ENCODE peak calls at places on chromosomes 5 and 9, in ten cellular contexts. R is fibroblast of pulmonary artery, A is A549, O is sigmoid colon, P is mammary epithelial cell, E is Peyer's patch, N is AG04450, G is psoas muscle, U is bronchial epithelial cell, C is brain microvascular endothelial cell. T is an unnamed sample.
A peak's percentile ranks its signal among the peaks of the same experiment; 100 is the strongest.

GRCh38 chr9:35871514-35871913 is 1.3 kb upstream of the OR13J1 start:
- DNase-seq in E (no peak), C (no peak), U (peak; percentile 58), N (no peak), G (no peak), O (no peak), R (no peak), A (no peak), P (peak; percentile 73), T (no peak)

GRCh38 chr9:122350577-122351355 is 20.1 kb upstream of the PTGS1 start:
- DNase-seq in G (peak; percentile 78), U (peak; percentile 39), E (peak; percentile 88), N (peak; percentile 44), A (peak; percentile 75), R (peak; percentile 77), C (peak; percentile 58), P (peak; percentile 60), O (peak; percentile 90), T (peak; percentile 67)

GRCh38 chr9:37939575-37940095 is 35.7 kb upstream of the SLC25A51 start:
- DNase-seq in N (no peak), G (no peak), O (no peak), R (peak; percentile 47), A (no peak), E (no peak), C (no peak), P (no peak), U (no peak), T (peak; percentile 71)

GRCh38 chr5:10695055-10695649 is 65.9 kb downstream of the DAP start:
- DNase-seq in O (peak; percentile 86), A (peak; percentile 75), E (peak; percentile 75), C (peak; percentile 60), P (peak; percentile 60), N (no peak), U (peak; percentile 62), G (peak; percentile 62), R (peak; percentile 75), T (peak; percentile 80)

GRCh38 chr5:172762214-172763119 is 8.5 kb downstream of the DUSP1 start:
- DNase-seq in A (no peak), R (no peak), P (no peak), C (no peak), U (no peak), G (no peak), E (no peak), N (no peak), O (no peak), T (no peak)

GRCh38 chr5:39765381-39765780 is 340.6 kb upstream of the DAB2 start:
- DNase-seq in O (no peak), R (peak; percentile 53), A (no peak), U (no peak), P (no peak), N (no peak), G (no peak), C (no peak), E (no peak), T (peak; percentile 40)

GRCh38 chr5:57887851-57888621 is 405.4 kb upstream of the ACTBL2 start:
- DNase-seq in E (no peak), N (peak; percentile 24), A (peak; percentile 85), C (peak; percentile 67), P (peak; percentile 72), R (peak; percentile 77), U (peak; percentile 75), G (no peak), O (no peak), T (peak; percentile 31)

GRCh38 chr5:158463971-158464370 is 605.0 kb upstream of the CLINT1 start:
- DNase-seq in O (peak; percentile 91), U (peak; percentile 51), A (no peak), G (peak; percentile 55), R (peak; percentile 66), E (no peak), C (no peak), N (no peak), P (peak; percentile 66), T (peak; percentile 78)

GRCh38 chr9:136700959-136701664 is 11.3 kb upstream of the DIPK1B start:
- DNase-seq in R (no peak), U (no peak), N (no peak), A (no peak), E (no peak), O (no peak), P (no peak), G (no peak), C (no peak), T (no peak)

GRCh38 chr9:95411211-95411892 is 93.8 kb upstream of the FANCC start:
- DNase-seq in N (no peak), G (no peak), P (no peak), O (no peak), C (no peak), E (no peak), U (no peak), R (no peak), A (no peak), T (no peak)

GRCh38 chr5:55848783-55849182 is 2.4 kb upstream of the IL31RA start:
- DNase-seq in A (no peak), G (no peak), E (no peak), R (no peak), C (no peak), N (no peak), U (no peak), O (no peak), P (no peak), T (no peak)

GRCh38 chr9:2424564-2425153 is 196.9 kb upstream of the VLDLR start:
- DNase-seq in U (peak; percentile 40), G (no peak), R (peak; percentile 47), N (no peak), C (peak; percentile 25), A (no peak), P (peak; percentile 28), E (no peak), O (no peak), T (peak; percentile 48)

GRCh38 chr9:130732793-130733221 is 39.2 kb downstream of the EXOSC2 start:
- DNase-seq in O (no peak), N (no peak), U (peak; percentile 5), A (peak; percentile 15), R (peak; percentile 84), P (no peak), E (no peak), G (no peak), C (no peak), T (peak; percentile 38)

GRCh38 chr9:656918-657583 is 184.4 kb upstream of the DMRT1 start:
- DNase-seq in N (no peak), U (peak; percentile 80), C (no peak), R (no peak), G (no peak), E (no peak), O (no peak), A (no peak), P (peak; percentile 79), T (no peak)

GRCh38 chr9:77648458-77649108 is 461 bp upstream of the GNA14 start:
- DNase-seq in U (peak; percentile 7), P (peak; percentile 31), G (peak; percentile 61), E (peak; percentile 78), N (no peak), R (peak; percentile 38), C (no peak), O (peak; percentile 82), A (no peak), T (no peak)

GRCh38 chr9:77649109-77649812 is 1.1 kb upstream of the GNA14 start:
- DNase-seq in G (no peak), C (peak; percentile 8), U (peak; percentile 45), R (peak; percentile 71), A (peak; percentile 32), P (no peak), O (no peak), E (no peak), N (no peak), T (peak; percentile 30)

GRCh38 chr9:77647267-77647658 is 859 bp downstream of the GNA14 start:
- DNase-seq in P (no peak), A (no peak), R (no peak), G (no peak), N (no peak), C (no peak), E (no peak), O (no peak), U (no peak), T (no peak)

GRCh38 chr9:77651203-77651602 is 3.1 kb upstream of the GNA14 start:
- DNase-seq in N (no peak), A (no peak), O (no peak), E (no peak), C (no peak), P (no peak), R (no peak), U (no peak), G (no peak), T (no peak)

GRCh38 chr9:77647659-77648457 is at the start of gene GNA14:
- DNase-seq in C (no peak), E (no peak), O (peak; percentile 71), U (no peak), P (peak; percentile 6), G (peak; percentile 27), R (peak; percentile 30), N (no peak), A (no peak), T (no peak)
- H3K4me3 ChIP-seq in C (peak within 1 kb of the TSS; percentile 58), E (peak within 1 kb of the TSS; percentile 59), O (peak within 1 kb of the TSS; percentile 69), U (peak within 1 kb of the TSS; percentile 2), P (peak within 1 kb of the TSS; percentile 35), G (peak within 1 kb of the TSS; percentile 67), R (peak within 1 kb of the TSS; percentile 59), N (peak within 1 kb of the TSS; percentile 41), A (no peak within 1 kb of the TSS), T (peak within 1 kb of the TSS; percentile 46)

GRCh38 chr9:98117984-98118639 is 910 bp downstream of the TRIM14 start:
- DNase-seq in P (peak; percentile 34), R (peak; percentile 42), G (no peak), E (peak; percentile 86), A (peak; percentile 62), O (no peak), C (no peak), N (no peak), U (peak; percentile 44), T (peak; percentile 12)
- TF ChIP-seq CTCF in P (no peak), R (peak; percentile 27), G (no peak), E (no peak), A (peak; percentile 18), O (no peak), C (peak; percentile 47), N (peak; percentile 14), U (peak; percentile 36), T (peak; percentile 31)

GRCh38 chr5:181044662-181045305 is 4.7 kb downstream of the BTNL9 start:
- DNase-seq in U (no peak), N (no peak), G (peak; percentile 37), R (no peak), A (no peak), C (no peak), P (no peak), O (no peak), E (no peak), T (no peak)
- H3K4me3 ChIP-seq in U (no peak overlapping the region), N (no peak overlapping the region), G (peak overlapping the region; percentile 11), R (no peak overlapping the region), A (no peak overlapping the region), C (no peak overlapping the region), P (no peak overlapping the region), O (no peak overlapping the region), E (no peak overlapping the region), T (no peak overlapping the region)

GRCh38 chr9:104858271-104858670 is 69.7 kb downstream of the ABCA1 start:
- DNase-seq in R (peak; percentile 35), U (peak; percentile 83), C (no peak), P (peak; percentile 61), E (no peak), A (no peak), N (no peak), O (no peak), G (no peak), T (peak; percentile 39)
- TF ChIP-seq CTCF in R (no peak), U (no peak), C (no peak), P (no peak), E (no peak), A (no peak), N (no peak), O (no peak), G (no peak), T (no peak)

GRCh38 chr9:77945798-77946197 is 85.8 kb downstream of the GNAQ start:
- DNase-seq in A (no peak), R (peak; percentile 77), N (no peak), U (no peak), C (peak; percentile 52), E (no peak), G (no peak), O (no peak), P (no peak), T (peak; percentile 71)
- H3K4me3 ChIP-seq in A (no peak overlapping the region), R (no peak overlapping the region), N (no peak overlapping the region), U (no peak overlapping the region), C (no peak overlapping the region), E (no peak overlapping the region), G (no peak overlapping the region), O (no peak overlapping the region), P (no peak overlapping the region), T (no peak overlapping the region)